ENCODE peak calls at places on chromosomes 4 and X, in six cellular contexts. I, B, T, R, C and G are unnamed samples.
A peak's percentile ranks its signal among the peaks of the same experiment; 100 is the strongest.

GRCh38 chrX:37763400-37763799 is 16.5 kb upstream of the CYBB start:
- DNase-seq in T (no peak), R (no peak), C (no peak), I (no peak), B (no peak), G (no peak)

GRCh38 chr4:171279131-171279530 is 534.1 kb upstream of the GALNTL6 start:
- DNase-seq in I (no peak), C (no peak), B (no peak), R (no peak), T (no peak), G (no peak)

GRCh38 chr4:120082286-120082685 is 15.6 kb upstream of the MAD2L1 start:
- DNase-seq in C (no peak), R (no peak), B (no peak), I (no peak), T (no peak), G (no peak)

GRCh38 chr4:103499094-103499493 is 220.7 kb downstream of the TACR3 start:
- DNase-seq in I (no peak), B (no peak), T (no peak), C (no peak), R (no peak), G (no peak)

GRCh38 chr4:21811576-21811975 is 137.0 kb downstream of the KCNIP4 start:
- DNase-seq in I (no peak), C (no peak), T (no peak), R (no peak), B (no peak), G (no peak)

GRCh38 chrX:148611993-148612392 is 111.6 kb downstream of the AFF2 start:
- DNase-seq in I (no peak), R (no peak), B (no peak), T (no peak), C (no peak), G (no peak)

GRCh38 chr4:40325406-40326019 is 9.6 kb upstream of the CHRNA9 start:
- DNase-seq in I (peak; percentile 73), B (peak; percentile 74), T (no peak), C (peak; percentile 51), R (no peak), G (no peak)

GRCh38 chrX:12891915-12892506 is 14.4 kb upstream of the TLR8 start:
- DNase-seq in C (no peak), T (no peak), R (no peak), I (no peak), B (no peak), G (no peak)

GRCh38 chr4:184114431-184114830 is 103.2 kb downstream of the ENPP6 start:
- DNase-seq in B (no peak), I (peak; percentile 14), R (no peak), C (no peak), T (peak; percentile 13), G (no peak)

GRCh38 chrX:53000447-53001208 is 42.3 kb upstream of the FAM156A start:
- DNase-seq in C (no peak), T (no peak), R (no peak), B (no peak), I (no peak), G (no peak)

GRCh38 chrX:52990848-52991247 is 32.5 kb upstream of the FAM156A start:
- DNase-seq in I (no peak), C (no peak), R (no peak), T (no peak), B (no peak), G (no peak)

GRCh38 chrX:52995135-52995973 is 37.0 kb upstream of the FAM156A start:
- DNase-seq in T (peak; percentile 95), C (peak; percentile 92), B (peak; percentile 87), R (peak; percentile 92), I (peak; percentile 97), G (peak; percentile 87)

GRCh38 chrX:52995974-52996304 is 37.6 kb upstream of the FAM156A start:
- DNase-seq in I (no peak), T (no peak), B (no peak), C (no peak), R (no peak), G (no peak)
- H3K4me3 ChIP-seq in I (peak overlapping the region; percentile 71), T (peak overlapping the region; percentile 53), B (peak overlapping the region; percentile 62), C (peak overlapping the region; percentile 48), R (peak overlapping the region; percentile 53), G (peak overlapping the region; percentile 55)

DNA sequence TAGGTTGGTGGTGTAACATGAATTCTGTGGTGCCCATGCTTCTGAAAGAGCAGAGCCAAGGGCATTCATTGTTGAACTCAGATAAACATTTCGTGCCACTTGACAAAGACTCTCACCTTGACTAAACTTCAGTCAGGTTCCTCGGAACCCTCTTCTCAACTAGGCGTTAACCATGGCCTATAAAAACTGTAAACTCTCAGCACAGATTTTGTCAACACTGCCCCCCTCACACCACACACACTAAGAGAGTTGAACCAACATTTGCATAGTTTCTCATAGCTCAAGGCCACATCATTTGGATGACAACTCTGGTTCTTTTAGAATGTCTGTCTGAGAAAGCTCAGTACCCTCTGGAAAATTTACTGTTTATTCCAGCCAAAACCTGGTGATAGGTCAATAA is 28.1 kb downstream of the CASP6 start:
- DNase-seq in R (no peak), T (no peak), I (no peak), C (no peak), B (no peak), G (no peak)
- TF ChIP-seq CTCF in R (no peak), T (no peak), I (no peak), C (no peak), B (no peak), G (no peak)

DNA sequence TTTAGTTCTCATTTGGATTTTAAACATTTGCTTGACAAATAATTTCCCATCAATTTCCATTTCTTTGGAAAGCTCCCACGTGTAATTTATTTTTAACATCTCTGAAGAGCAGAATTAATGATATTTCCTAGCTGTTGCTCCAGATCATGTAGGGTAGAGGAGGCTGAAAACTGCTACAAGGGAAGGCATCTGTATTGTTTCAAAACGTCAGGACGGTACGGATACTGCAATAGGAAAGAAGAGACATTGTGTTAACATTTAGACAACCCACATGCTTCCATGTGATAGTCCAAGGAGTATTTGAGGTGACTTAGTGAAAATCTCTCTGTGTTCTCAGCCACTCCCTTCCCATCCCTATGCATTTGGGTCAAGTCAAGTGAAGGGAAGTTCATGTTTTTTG is 15.4 kb upstream of the ADH1B start:
- DNase-seq in T (no peak), C (no peak), I (no peak), R (no peak), B (no peak), G (no peak)
- TF ChIP-seq EP300 in T (no peak), C (no peak), I (no peak), R (no peak), B (no peak), G (no peak)

DNA sequence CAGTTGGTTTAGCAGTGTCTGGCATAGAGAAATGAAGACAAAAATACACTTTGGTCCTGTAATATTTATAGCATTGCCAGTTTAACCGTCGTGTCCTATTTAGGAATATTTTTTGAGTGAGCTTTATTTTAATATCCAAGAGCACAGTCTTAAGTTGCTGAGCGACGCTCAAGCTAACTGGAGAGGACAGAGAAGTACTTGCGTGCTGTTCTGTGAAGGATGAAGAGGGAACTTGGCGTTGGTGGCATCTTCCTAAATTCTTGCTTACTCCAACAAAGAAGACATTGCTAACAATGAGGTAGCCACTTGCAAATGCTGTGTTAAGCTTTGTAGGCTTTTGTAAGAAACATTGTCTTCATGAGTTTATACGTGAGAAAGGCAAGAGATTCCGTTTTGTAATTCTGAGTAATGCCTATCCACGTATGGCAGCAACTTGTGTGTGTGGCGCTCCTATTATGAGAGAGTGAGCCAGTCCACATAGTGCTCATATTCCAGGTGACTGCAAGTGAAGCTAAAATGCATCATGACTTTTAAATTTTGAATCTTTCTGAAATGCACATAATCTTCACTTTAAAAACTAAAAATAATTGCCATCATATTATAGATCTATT is 50.6 kb downstream of the SYNPO2 start:
- DNase-seq in R (no peak), C (no peak), I (no peak), T (no peak), B (no peak), G (no peak)
- H3K4me3 ChIP-seq in R (no peak overlapping the region), C (no peak overlapping the region), I (no peak overlapping the region), T (no peak overlapping the region), B (no peak overlapping the region), G (no peak overlapping the region)

DNA sequence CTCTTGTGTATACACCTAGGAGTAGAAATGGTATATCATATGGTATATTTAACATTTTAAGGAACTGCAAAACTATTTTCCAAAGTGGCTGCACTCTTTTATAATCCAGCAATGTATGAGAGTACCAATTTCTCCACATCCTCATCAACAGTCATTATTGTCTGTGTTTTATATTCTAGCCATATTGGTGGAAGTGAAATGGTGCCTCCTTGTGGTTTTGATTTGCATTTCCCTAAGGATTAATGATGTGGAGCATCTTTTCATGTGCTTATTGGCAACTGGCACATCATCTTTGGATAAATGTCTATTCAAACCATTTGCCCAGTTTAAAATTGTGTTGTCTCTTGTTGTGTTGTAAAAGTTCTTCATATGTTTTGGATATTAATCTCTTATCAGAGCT is 9.6 kb downstream of the BMP15 start:
- DNase-seq in I (peak; percentile 16), R (no peak), C (no peak), T (no peak), B (no peak), G (no peak)
- TF ChIP-seq CTCF in I (peak; percentile 26), R (no peak), C (peak; percentile 44), T (no peak), B (peak; percentile 47), G (no peak)

GRCh38 chrX:21926527-21927278 is 13.8 kb upstream of the SMS start:
- DNase-seq in I (peak; percentile 89), C (no peak), T (no peak), B (no peak), R (no peak), G (no peak)
- TF ChIP-seq EP300 in I (no peak), C (no peak), T (no peak), B (peak; percentile 30), R (no peak), G (peak; percentile 19)

GRCh38 chrX:100704581-100705203 is 27.2 kb downstream of the SYTL4 start:
- DNase-seq in C (no peak), T (no peak), I (no peak), B (no peak), R (no peak), G (no peak)
- H3K4me3 ChIP-seq in C (no peak overlapping the region), T (no peak overlapping the region), I (no peak overlapping the region), B (no peak overlapping the region), R (no peak overlapping the region), G (no peak overlapping the region)

DNA sequence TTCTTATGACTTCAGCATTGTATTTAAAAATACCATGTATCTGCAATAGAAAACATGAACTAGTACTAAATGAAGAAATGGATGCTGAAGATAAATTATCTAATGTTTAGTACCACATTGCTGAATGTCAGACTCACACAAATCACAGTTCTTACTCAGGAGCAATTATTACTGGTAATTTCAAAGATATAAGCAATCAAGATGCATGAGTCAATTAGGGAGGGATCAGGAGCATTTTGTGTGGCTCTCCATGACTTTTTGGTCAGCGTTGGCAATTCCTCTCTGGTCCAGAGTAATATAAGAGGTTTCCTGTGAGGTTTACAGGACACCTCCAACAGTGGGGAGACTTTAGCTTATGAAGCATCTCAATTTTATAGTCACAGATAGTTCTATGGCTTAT is 167.0 kb upstream of the PCDH7 start:
- DNase-seq in C (no peak), T (no peak), I (no peak), R (no peak), B (no peak), G (no peak)
- TF ChIP-seq CTCF in C (no peak), T (no peak), I (no peak), R (no peak), B (no peak), G (no peak)

GRCh38 chr4:87442889-87443288 is 20.5 kb downstream of the NUDT9 start:
- DNase-seq in C (no peak), I (no peak), R (no peak), B (no peak), T (no peak), G (no peak)
- TF ChIP-seq EP300 in C (no peak), I (no peak), R (no peak), B (no peak), T (no peak), G (no peak)